ENCODE peak calls at places on chromosomes 6 and 20, in six cellular contexts. One of them, this sample, is unnamed.

GRCh38 chr6:92667843-92668242 is 751.5 kb downstream of the EPHA7 start:
- DNase-seq in upper lobe of right lung: no peak
- DNase-seq in nephron progenitor cell: no peak
- DNase-seq in neural crest cell: no peak
- DNase-seq in omental fat pad: no peak
- DNase-seq in HepG2: no peak
- DNase-seq in this sample: no peak

GRCh38 chr6:29517245-29517644 is 29.5 kb upstream of the MAS1L start:
- DNase-seq in omental fat pad: no peak
- DNase-seq in neural crest cell: no peak
- DNase-seq in upper lobe of right lung: no peak
- DNase-seq in HepG2: no peak
- DNase-seq in nephron progenitor cell: no peak
- DNase-seq in this sample: no peak

GRCh38 chr20:43846516-43846905 is 68.1 kb upstream of the TOX2 start:
- DNase-seq in nephron progenitor cell: no peak
- DNase-seq in upper lobe of right lung: no peak
- DNase-seq in omental fat pad: no peak
- DNase-seq in neural crest cell: no peak
- DNase-seq in HepG2: no peak
- DNase-seq in this sample: no peak

GRCh38 chr20:29497261-29497671 is 1760.2 kb upstream of the DEFB115 start:
- DNase-seq in upper lobe of right lung: peak
- DNase-seq in omental fat pad: no peak
- DNase-seq in HepG2: peak
- DNase-seq in nephron progenitor cell: no peak
- DNase-seq in neural crest cell: no peak
- DNase-seq in this sample: no peak

GRCh38 chr6:145036848-145037567 is 698.3 kb downstream of the EPM2A start:
- DNase-seq in nephron progenitor cell: no peak
- DNase-seq in omental fat pad: no peak
- DNase-seq in upper lobe of right lung: no peak
- DNase-seq in HepG2: no peak
- DNase-seq in neural crest cell: no peak
- DNase-seq in this sample: no peak

GRCh38 chr20:33299111-33299603 is 16.1 kb downstream of the BPIFB1 start:
- DNase-seq in upper lobe of right lung: peak
- DNase-seq in nephron progenitor cell: peak
- DNase-seq in neural crest cell: peak
- DNase-seq in omental fat pad: peak
- DNase-seq in HepG2: peak
- DNase-seq in this sample: peak

GRCh38 chr6:292506-293184 is 358 bp downstream of the DUSP22 start:
- DNase-seq in HepG2: peak
- DNase-seq in neural crest cell: no peak
- DNase-seq in upper lobe of right lung: peak
- DNase-seq in nephron progenitor cell: peak
- DNase-seq in omental fat pad: no peak
- DNase-seq in this sample: peak

GRCh38 chr6:44801188-44801587 is 413.7 kb downstream of the CDC5L start:
- DNase-seq in upper lobe of right lung: no peak
- DNase-seq in HepG2: no peak
- DNase-seq in omental fat pad: no peak
- DNase-seq in neural crest cell: no peak
- DNase-seq in nephron progenitor cell: no peak
- DNase-seq in this sample: no peak

GRCh38 chr20:41627611-41628244 is 9.6 kb upstream of the CHD6 start:
- DNase-seq in HepG2: no peak
- DNase-seq in neural crest cell: no peak
- DNase-seq in omental fat pad: no peak
- DNase-seq in nephron progenitor cell: no peak
- DNase-seq in upper lobe of right lung: no peak
- DNase-seq in this sample: no peak

GRCh38 chr20:41623625-41624024 is 5.4 kb upstream of the CHD6 start:
- DNase-seq in nephron progenitor cell: no peak
- DNase-seq in omental fat pad: no peak
- DNase-seq in upper lobe of right lung: no peak
- DNase-seq in HepG2: no peak
- DNase-seq in neural crest cell: no peak
- DNase-seq in this sample: no peak

GRCh38 chr20:41630846-41631245 is 12.7 kb upstream of the CHD6 start:
- DNase-seq in HepG2: no peak
- DNase-seq in nephron progenitor cell: no peak
- DNase-seq in omental fat pad: no peak
- DNase-seq in neural crest cell: no peak
- DNase-seq in upper lobe of right lung: no peak
- DNase-seq in this sample: no peak

GRCh38 chr20:41622584-41622983 is 4.4 kb upstream of the CHD6 start:
- DNase-seq in neural crest cell: no peak
- DNase-seq in nephron progenitor cell: no peak
- DNase-seq in omental fat pad: no peak
- DNase-seq in upper lobe of right lung: no peak
- DNase-seq in HepG2: no peak
- DNase-seq in this sample: no peak

GRCh38 chr20:41627001-41627400 is 8.8 kb upstream of the CHD6 start:
- DNase-seq in HepG2: peak
- DNase-seq in omental fat pad: no peak
- DNase-seq in nephron progenitor cell: no peak
- DNase-seq in upper lobe of right lung: no peak
- DNase-seq in neural crest cell: no peak
- DNase-seq in this sample: no peak
- TF ChIP-seq CTCF in HepG2: peak
- TF ChIP-seq CTCF in omental fat pad: no peak
- TF ChIP-seq CTCF in nephron progenitor cell: no peak
- TF ChIP-seq CTCF in upper lobe of right lung: no peak
- TF ChIP-seq CTCF in neural crest cell: no peak
- TF ChIP-seq CTCF in this sample: no peak

GRCh38 chr6:75203721-75204120 is 2.1 kb downstream of the COL12A1 start:
- DNase-seq in upper lobe of right lung: no peak
- DNase-seq in omental fat pad: no peak
- DNase-seq in nephron progenitor cell: no peak
- DNase-seq in neural crest cell: no peak
- DNase-seq in HepG2: no peak
- DNase-seq in this sample: no peak

GRCh38 chr6:75199856-75200255 is 6.0 kb downstream of the COL12A1 start:
- DNase-seq in HepG2: no peak
- DNase-seq in nephron progenitor cell: no peak
- DNase-seq in upper lobe of right lung: no peak
- DNase-seq in omental fat pad: no peak
- DNase-seq in neural crest cell: no peak
- DNase-seq in this sample: no peak

GRCh38 chr6:75201076-75201475 is 4.8 kb downstream of the COL12A1 start:
- DNase-seq in HepG2: no peak
- DNase-seq in upper lobe of right lung: no peak
- DNase-seq in neural crest cell: no peak
- DNase-seq in omental fat pad: no peak
- DNase-seq in nephron progenitor cell: no peak
- DNase-seq in this sample: no peak

GRCh38 chr6:75202676-75203131 is 3.1 kb downstream of the COL12A1 start:
- DNase-seq in HepG2: no peak
- DNase-seq in neural crest cell: no peak
- DNase-seq in omental fat pad: no peak
- DNase-seq in nephron progenitor cell: peak
- DNase-seq in upper lobe of right lung: no peak
- DNase-seq in this sample: no peak

GRCh38 chr6:75201901-75202672 is 3.8 kb downstream of the COL12A1 start:
- DNase-seq in HepG2: no peak
- DNase-seq in omental fat pad: no peak
- DNase-seq in nephron progenitor cell: peak
- DNase-seq in neural crest cell: peak
- DNase-seq in upper lobe of right lung: no peak
- DNase-seq in this sample: peak
- TF ChIP-seq CTCF in HepG2: no peak
- TF ChIP-seq CTCF in omental fat pad: no peak
- TF ChIP-seq CTCF in nephron progenitor cell: no peak
- TF ChIP-seq CTCF in neural crest cell: peak
- TF ChIP-seq CTCF in upper lobe of right lung: no peak
- TF ChIP-seq CTCF in this sample: no peak

GRCh38 chr6:72245565-72245964 is 359.2 kb downstream of the RIMS1 start:
- DNase-seq in omental fat pad: no peak
- DNase-seq in HepG2: no peak
- DNase-seq in nephron progenitor cell: no peak
- DNase-seq in upper lobe of right lung: no peak
- DNase-seq in neural crest cell: no peak
- DNase-seq in this sample: no peak

GRCh38 chr6:72246926-72247325 is 360.6 kb downstream of the RIMS1 start:
- DNase-seq in omental fat pad: no peak
- DNase-seq in upper lobe of right lung: no peak
- DNase-seq in nephron progenitor cell: no peak
- DNase-seq in HepG2: peak
- DNase-seq in neural crest cell: no peak
- DNase-seq in this sample: no peak

GRCh38 chr6:72248621-72249020 is 362.3 kb downstream of the RIMS1 start:
- DNase-seq in upper lobe of right lung: no peak
- DNase-seq in nephron progenitor cell: no peak
- DNase-seq in HepG2: no peak
- DNase-seq in omental fat pad: no peak
- DNase-seq in neural crest cell: no peak
- DNase-seq in this sample: no peak

GRCh38 chr6:72250664-72251063 is 364.3 kb downstream of the RIMS1 start:
- DNase-seq in HepG2: no peak
- DNase-seq in nephron progenitor cell: no peak
- DNase-seq in upper lobe of right lung: no peak
- DNase-seq in omental fat pad: no peak
- DNase-seq in neural crest cell: no peak
- DNase-seq in this sample: no peak
- TF ChIP-seq CTCF in HepG2: no peak
- TF ChIP-seq CTCF in nephron progenitor cell: no peak
- TF ChIP-seq CTCF in upper lobe of right lung: no peak
- TF ChIP-seq CTCF in omental fat pad: no peak
- TF ChIP-seq CTCF in neural crest cell: no peak
- TF ChIP-seq CTCF in this sample: no peak

GRCh38 chr6:49618257-49618656 is 18.4 kb downstream of the RHAG start:
- DNase-seq in neural crest cell: no peak
- DNase-seq in HepG2: no peak
- DNase-seq in upper lobe of right lung: no peak
- DNase-seq in nephron progenitor cell: no peak
- DNase-seq in omental fat pad: no peak
- DNase-seq in this sample: no peak
- TF ChIP-seq CTCF in neural crest cell: no peak
- TF ChIP-seq CTCF in HepG2: no peak
- TF ChIP-seq CTCF in upper lobe of right lung: no peak
- TF ChIP-seq CTCF in nephron progenitor cell: no peak
- TF ChIP-seq CTCF in omental fat pad: no peak
- TF ChIP-seq CTCF in this sample: no peak

GRCh38 chr6:117711369-117711768 is 36.1 kb downstream of the NUS1 start:
- DNase-seq in nephron progenitor cell: no peak
- DNase-seq in omental fat pad: no peak
- DNase-seq in HepG2: peak
- DNase-seq in neural crest cell: no peak
- DNase-seq in upper lobe of right lung: no peak
- DNase-seq in this sample: no peak
- TF ChIP-seq CTCF in nephron progenitor cell: no peak
- TF ChIP-seq CTCF in omental fat pad: no peak
- TF ChIP-seq CTCF in HepG2: peak
- TF ChIP-seq CTCF in neural crest cell: peak
- TF ChIP-seq CTCF in upper lobe of right lung: no peak
- TF ChIP-seq CTCF in this sample: no peak

GRCh38 chr20:58963060-58963584 is 17.9 kb upstream of the NELFCD start:
- DNase-seq in omental fat pad: no peak
- DNase-seq in neural crest cell: no peak
- DNase-seq in HepG2: no peak
- DNase-seq in upper lobe of right lung: no peak
- DNase-seq in nephron progenitor cell: no peak
- DNase-seq in this sample: no peak
- TF ChIP-seq CTCF in omental fat pad: no peak
- TF ChIP-seq CTCF in neural crest cell: peak
- TF ChIP-seq CTCF in HepG2: no peak
- TF ChIP-seq CTCF in upper lobe of right lung: no peak
- TF ChIP-seq CTCF in nephron progenitor cell: no peak
- TF ChIP-seq CTCF in this sample: peak

GRCh38 chr20:58246346-58246745 is 17.9 kb upstream of the ANKRD60 start:
- DNase-seq in neural crest cell: no peak
- DNase-seq in HepG2: peak
- DNase-seq in upper lobe of right lung: no peak
- DNase-seq in omental fat pad: no peak
- DNase-seq in nephron progenitor cell: no peak
- DNase-seq in this sample: peak
- TF ChIP-seq CTCF in neural crest cell: peak
- TF ChIP-seq CTCF in HepG2: peak
- TF ChIP-seq CTCF in upper lobe of right lung: no peak
- TF ChIP-seq CTCF in omental fat pad: no peak
- TF ChIP-seq CTCF in nephron progenitor cell: no peak
- TF ChIP-seq CTCF in this sample: peak

DNA sequence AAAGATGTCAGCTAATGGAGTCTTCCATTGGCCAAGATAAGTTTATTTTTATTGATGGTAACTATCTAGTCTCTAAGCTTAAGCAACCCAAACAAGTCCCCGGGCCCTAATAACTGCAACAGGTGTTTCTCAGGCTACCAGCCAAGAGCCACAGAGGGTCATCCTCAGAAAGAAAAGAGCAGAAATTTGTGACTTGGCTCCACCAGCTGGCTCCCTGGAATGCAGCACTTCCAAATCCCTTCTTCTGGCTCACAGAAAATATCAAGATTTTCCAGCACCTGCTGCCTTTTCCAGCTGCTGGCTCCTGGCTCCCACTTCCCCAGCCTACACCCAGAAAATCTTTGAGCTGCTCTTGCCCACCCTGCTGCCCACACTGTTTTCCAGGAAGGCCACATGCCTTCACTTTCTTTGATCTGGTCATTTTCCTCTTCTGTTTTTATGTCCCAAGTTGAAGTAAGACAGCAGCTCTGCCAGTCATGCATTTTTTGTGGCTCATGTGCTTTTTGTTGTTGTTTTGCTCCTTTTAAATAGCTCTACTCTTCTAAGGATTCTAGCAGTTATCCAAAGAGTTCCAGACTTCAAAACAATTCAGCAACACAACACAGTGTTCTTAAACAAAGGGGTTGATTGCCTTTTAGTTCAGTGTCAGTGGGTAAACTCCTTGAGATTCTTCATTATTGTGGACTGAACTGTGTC is 151.0 kb upstream of the SMLR1 start:
- DNase-seq in HepG2: no peak
- DNase-seq in neural crest cell: no peak
- DNase-seq in upper lobe of right lung: no peak
- DNase-seq in nephron progenitor cell: no peak
- DNase-seq in omental fat pad: no peak
- DNase-seq in this sample: no peak
- TF ChIP-seq CTCF in HepG2: no peak
- TF ChIP-seq CTCF in neural crest cell: no peak
- TF ChIP-seq CTCF in upper lobe of right lung: no peak
- TF ChIP-seq CTCF in nephron progenitor cell: no peak
- TF ChIP-seq CTCF in omental fat pad: no peak
- TF ChIP-seq CTCF in this sample: no peak

GRCh38 chr20:60037120-60037499 is 78.9 kb downstream of the CDH26 start:
- DNase-seq in nephron progenitor cell: no peak
- DNase-seq in HepG2: no peak
- DNase-seq in upper lobe of right lung: no peak
- DNase-seq in omental fat pad: no peak
- DNase-seq in neural crest cell: no peak
- DNase-seq in this sample: no peak
- TF ChIP-seq CTCF in nephron progenitor cell: no peak
- TF ChIP-seq CTCF in HepG2: no peak
- TF ChIP-seq CTCF in upper lobe of right lung: no peak
- TF ChIP-seq CTCF in omental fat pad: no peak
- TF ChIP-seq CTCF in neural crest cell: no peak
- TF ChIP-seq CTCF in this sample: no peak